ENCODE peak calls at places on chromosomes 16 and 17, in nine cellular contexts. M is sciatic nerve; X is lower lobe of right lung; Q is activated CD8-positive, alpha-beta T cell treated with anti-CD3 and anti-CD28 coated beads, Interleukin-2, amount 10 ng/mL, durations not matched to agents 7 days and 5 days; E is Panc1; S is SK-N-SH treated with all-trans-retinoic acid at 6 μM for 48 hours; T is psoas muscle; A is heart right ventricle; O is Right ventricle myocardium superior. D is an unnamed sample.

GRCh38 chr17:80984749-80985148 is 6.9 kb upstream of the CHMP6 start:
- ATAC-seq in M (peak), X (peak), Q (no peak), E (no peak), S (peak), T (peak), A (peak), O (no peak), D (no peak)

GRCh38 chr17:2063306-2064146 is 8.6 kb downstream of the HIC1 start:
- ATAC-seq in M (no peak), X (no peak), Q (no peak), E (no peak), S (no peak), T (no peak), A (peak), O (peak), D (no peak)

GRCh38 chr17:62790554-62790953 is 17.6 kb downstream of the MARCHF10 start:
- ATAC-seq in M (no peak), X (no peak), Q (no peak), E (peak), S (peak), T (no peak), A (no peak), O (no peak), D (peak)

GRCh38 chr17:55458977-55459376 is 37.3 kb upstream of the MMD start:
- ATAC-seq in M (no peak), X (no peak), Q (no peak), E (peak), S (peak), T (no peak), A (no peak), O (no peak), D (peak)

GRCh38 chr16:65297453-65297852 is 175.6 kb upstream of the CDH11 start:
- ATAC-seq in M (peak), X (no peak), Q (no peak), E (no peak), S (no peak), T (no peak), A (no peak), O (peak), D (no peak)

GRCh38 chr17:9230346-9230745 is 209.0 kb downstream of the NTN1 start:
- ATAC-seq in M (no peak), X (no peak), Q (no peak), E (no peak), S (no peak), T (no peak), A (no peak), O (no peak), D (no peak)

GRCh38 chr17:1939979-1940809 is 84.9 kb downstream of the RTN4RL1 start:
- ATAC-seq in M (no peak), X (peak), Q (no peak), E (no peak), S (no peak), T (peak), A (peak), O (peak), D (no peak)

GRCh38 chr17:9269350-9270035 is 248.2 kb downstream of the NTN1 start:
- ATAC-seq in M (no peak), X (no peak), Q (no peak), E (no peak), S (no peak), T (no peak), A (no peak), O (no peak), D (no peak)

GRCh38 chr16:51818342-51818944 is 667.4 kb upstream of the SALL1 start:
- ATAC-seq in M (no peak), X (no peak), Q (no peak), E (no peak), S (no peak), T (no peak), A (no peak), O (no peak), D (no peak)

GRCh38 chr16:502179-502943 is 25.2 kb upstream of the CAPN15 start:
- ATAC-seq in M (no peak), X (no peak), Q (no peak), E (peak), S (no peak), T (no peak), A (peak), O (peak), D (peak)

GRCh38 chr17:28597606-28598383 is 1.0 kb downstream of the SPAG5 start:
- ATAC-seq in M (no peak), X (no peak), Q (no peak), E (no peak), S (no peak), T (no peak), A (no peak), O (no peak), D (no peak)

GRCh38 chr16:68251812-68252211 is 6.6 kb downstream of the PLA2G15 start:
- ATAC-seq in M (no peak), X (no peak), Q (no peak), E (no peak), S (no peak), T (peak), A (peak), O (peak), D (no peak)

GRCh38 chr17:83160443-83161297 is 81.3 kb downstream of the METRNL start:
- ATAC-seq in M (peak), X (peak), Q (no peak), E (peak), S (no peak), T (peak), A (no peak), O (no peak), D (no peak)

GRCh38 chr17:28105501-28105900 is 63.0 kb downstream of the NLK start:
- ATAC-seq in M (no peak), X (no peak), Q (no peak), E (no peak), S (no peak), T (no peak), A (no peak), O (no peak), D (no peak)

GRCh38 chr16:87062569-87063442 is 254.4 kb downstream of the C16orf95 start:
- ATAC-seq in M (peak), X (peak), Q (peak), E (peak), S (peak), T (peak), A (peak), O (peak), D (peak)